ENCODE peak calls at places on chromosomes 11 and 22, in six cellular contexts. H is cardiac muscle cell; C is EL; B is activated naive CD4-positive, alpha-beta T cell; M is H4; N is AML-193. Q is an unnamed sample.
A peak's percentile ranks its signal among the peaks of the same experiment; 100 is the strongest.

GRCh38 chr11:28384418-28384817 is 276.2 kb downstream of the METTL15 start:
- DNase-seq in H (no peak), M (peak; percentile 98), B (no peak), N (no peak), C (peak; percentile 98), Q (no peak)

GRCh38 chr11:66328036-66328306 is 8.3 kb downstream of the RIN1 start:
- DNase-seq in B (no peak), M (no peak), N (no peak), C (peak; percentile 56), H (no peak), Q (no peak)

GRCh38 chr22:27041745-27042144 is 384.4 kb downstream of the MIAT start:
- DNase-seq in M (no peak), B (no peak), N (no peak), C (no peak), H (peak; percentile 92), Q (no peak)

GRCh38 chr22:23256986-23257888 is 76.9 kb downstream of the BCR start:
- DNase-seq in N (no peak), H (peak; percentile 49), M (no peak), B (no peak), C (peak; percentile 14), Q (peak; percentile 78)

GRCh38 chr11:114348200-114349191 is 51.8 kb downstream of the C11orf71 start:
- DNase-seq in C (peak; percentile 82), B (no peak), M (peak; percentile 52), N (peak; percentile 49), H (peak; percentile 76), Q (peak; percentile 22)

GRCh38 chr22:44181033-44181911 is 547 bp downstream of the PARVG start:
- DNase-seq in C (no peak), H (no peak), M (peak; percentile 27), N (peak; percentile 31), B (peak; percentile 57), Q (no peak)

GRCh38 chr11:78795862-78796261 is 221.2 kb upstream of the NARS2 start:
- DNase-seq in H (no peak), N (no peak), M (peak; percentile 42), B (no peak), C (no peak), Q (no peak)

GRCh38 chr11:110587972-110588371 is 124.3 kb downstream of the ARHGAP20 start:
- DNase-seq in H (no peak), B (no peak), C (no peak), N (no peak), M (no peak), Q (no peak)

GRCh38 chr22:47400701-47401591 is 638.5 kb downstream of the TBC1D22A start:
- DNase-seq in C (no peak), M (no peak), N (no peak), B (no peak), H (no peak), Q (no peak)

GRCh38 chr22:37054078-37054440 is 2.5 kb downstream of the KCTD17 start:
- DNase-seq in H (no peak), N (no peak), M (no peak), C (no peak), B (no peak), Q (no peak)

GRCh38 chr22:17118342-17118741 is 2.8 kb downstream of the TMEM121B start:
- DNase-seq in H (no peak), C (no peak), M (no peak), B (no peak), N (no peak), Q (no peak)

GRCh38 chr11:133163463-133164419 is 368.6 kb downstream of the OPCML start:
- DNase-seq in H (peak; percentile 71), C (peak; percentile 40), M (peak; percentile 12), B (no peak), N (peak; percentile 30), Q (peak; percentile 15)

GRCh38 chr11:9594267-9595046 is 21.0 kb downstream of the WEE1 start:
- DNase-seq in C (peak; percentile 41), N (no peak), H (no peak), B (no peak), M (no peak), Q (no peak)

GRCh38 chr22:35303029-35303624 is 3.4 kb downstream of the TOM1 start:
- DNase-seq in M (no peak), B (no peak), H (no peak), N (no peak), C (no peak), Q (no peak)

GRCh38 chr22:38827510-38827909 is 16.3 kb downstream of the NPTXR start:
- DNase-seq in C (no peak), H (no peak), N (no peak), B (no peak), M (no peak), Q (no peak)

GRCh38 chr22:46866591-46866990 is 104.1 kb downstream of the TBC1D22A start:
- DNase-seq in M (no peak), B (no peak), C (peak; percentile 96), N (no peak), H (no peak), Q (peak; percentile 72)

GRCh38 chr11:13238879-13239514 is 38.6 kb upstream of the BMAL1 start:
- DNase-seq in B (peak; percentile 18), C (peak; percentile 62), M (peak; percentile 59), H (peak; percentile 78), N (peak; percentile 46), Q (peak; percentile 22)

GRCh38 chr11:47928426-47928825 is 51.9 kb upstream of the PTPRJ start:
- DNase-seq in N (peak; percentile 14), B (no peak), C (no peak), M (no peak), H (no peak), Q (no peak)

GRCh38 chr11:35237860-35238715 is 99.1 kb downstream of the CD44 start:
- DNase-seq in M (peak; percentile 44), N (peak; percentile 68), H (peak; percentile 75), C (peak; percentile 53), B (no peak), Q (no peak)

GRCh38 chr11:76783901-76784813 is 1.0 kb downstream of the TSKU start:
- DNase-seq in C (peak; percentile 82), M (peak; percentile 66), H (peak; percentile 92), B (no peak), N (no peak), Q (peak; percentile 75)

Q was measured in AG08396.